ENCODE peak calls at places on chromosome 19, in four cellular contexts. One of them, this sample, is unnamed.

GRCh38 chr19:7492142-7493055 is 3.6 kb upstream of the PEX11G start:
- DNase-seq in HFFc6: no peak
- DNase-seq in EH: peak; percentile 54
- DNase-seq in NCI-H2107: no peak
- DNase-seq in this sample: no peak

GRCh38 chr19:47375694-47376588 is 26.8 kb downstream of the DHX34 start:
- DNase-seq in EH: no peak
- DNase-seq in HFFc6: no peak
- DNase-seq in NCI-H2107: no peak
- DNase-seq in this sample: no peak

GRCh38 chr19:29858000-29858596 is 46.3 kb downstream of the CCNE1 start:
- DNase-seq in HFFc6: no peak
- DNase-seq in EH: peak; percentile 18
- DNase-seq in NCI-H2107: no peak
- DNase-seq in this sample: peak; percentile 84

GRCh38 chr19:37855098-37855497 is 51.3 kb downstream of the WDR87 start:
- DNase-seq in EH: no peak
- DNase-seq in HFFc6: no peak
- DNase-seq in NCI-H2107: no peak
- DNase-seq in this sample: no peak

GRCh38 chr19:57282011-57282636 is 1.8 kb downstream of the ZNF460 start:
- DNase-seq in HFFc6: no peak
- DNase-seq in EH: no peak
- DNase-seq in NCI-H2107: no peak
- DNase-seq in this sample: no peak

GRCh38 chr19:29810504-29810871 is 1.3 kb upstream of the CCNE1 start:
- DNase-seq in HFFc6: peak; percentile 12
- DNase-seq in EH: peak; percentile 23
- DNase-seq in NCI-H2107: no peak
- DNase-seq in this sample: no peak

GRCh38 chr19:13262450-13262849 is 112.2 kb downstream of the IER2 start:
- DNase-seq in HFFc6: peak; percentile 58
- DNase-seq in NCI-H2107: no peak
- DNase-seq in EH: peak; percentile 67
- DNase-seq in this sample: no peak

GRCh38 chr19:27733551-27734266 is 1479.2 kb downstream of the UQCRFS1 start:
- DNase-seq in HFFc6: no peak
- DNase-seq in NCI-H2107: no peak
- DNase-seq in EH: no peak
- DNase-seq in this sample: no peak

GRCh38 chr19:10450853-10451609 is 30.7 kb downstream of the PDE4A start:
- DNase-seq in EH: peak; percentile 9
- DNase-seq in NCI-H2107: no peak
- DNase-seq in HFFc6: no peak
- DNase-seq in this sample: peak; percentile 94

GRCh38 chr19:52602931-52603330 is 32.8 kb downstream of the ZNF701 start:
- DNase-seq in EH: no peak
- DNase-seq in NCI-H2107: no peak
- DNase-seq in HFFc6: no peak
- DNase-seq in this sample: no peak

GRCh38 chr19:19444694-19445155 is 39.2 kb downstream of the GATAD2A start:
- DNase-seq in HFFc6: peak; percentile 35
- DNase-seq in EH: peak; percentile 74
- DNase-seq in NCI-H2107: no peak
- DNase-seq in this sample: no peak

GRCh38 chr19:49863935-49864320 is 3.4 kb downstream of the PNKP start:
- DNase-seq in HFFc6: no peak
- DNase-seq in EH: no peak
- DNase-seq in NCI-H2107: no peak
- DNase-seq in this sample: no peak

GRCh38 chr19:51690359-51691121 is 2.6 kb upstream of the SPACA6 start:
- DNase-seq in EH: peak; percentile 74
- DNase-seq in NCI-H2107: peak; percentile 64
- DNase-seq in HFFc6: peak; percentile 55
- DNase-seq in this sample: peak; percentile 83

GRCh38 chr19:5361407-5361806 is 20.8 kb upstream of the PTPRS start:
- DNase-seq in EH: no peak
- DNase-seq in HFFc6: no peak
- DNase-seq in NCI-H2107: no peak
- DNase-seq in this sample: no peak

GRCh38 chr19:5713228-5713627 is 6.7 kb downstream of the LONP1 start:
- DNase-seq in NCI-H2107: no peak
- DNase-seq in EH: no peak
- DNase-seq in HFFc6: no peak
- DNase-seq in this sample: no peak

GRCh38 chr19:50465986-50466771 is 10.1 kb upstream of the EMC10 start:
- DNase-seq in EH: peak; percentile 25
- DNase-seq in NCI-H2107: no peak
- DNase-seq in HFFc6: peak; percentile 8
- DNase-seq in this sample: peak; percentile 89

GRCh38 chr19:40607311-40607871 is 6.2 kb downstream of the LTBP4 start:
- DNase-seq in EH: no peak
- DNase-seq in HFFc6: no peak
- DNase-seq in NCI-H2107: no peak
- DNase-seq in this sample: peak; percentile 41

GRCh38 chr19:8161135-8161646 is 11.8 kb upstream of the FBN3 start:
- DNase-seq in NCI-H2107: peak; percentile 62
- DNase-seq in HFFc6: no peak
- DNase-seq in EH: peak; percentile 42
- DNase-seq in this sample: peak; percentile 74

GRCh38 chr19:3392480-3392879 is 26.1 kb downstream of the NFIC start:
- DNase-seq in NCI-H2107: no peak
- DNase-seq in HFFc6: no peak
- DNase-seq in EH: no peak
- DNase-seq in this sample: no peak

GRCh38 chr19:35925501-35925900 is 10.7 kb upstream of the LRFN3 start:
- DNase-seq in NCI-H2107: no peak
- DNase-seq in EH: no peak
- DNase-seq in HFFc6: no peak
- DNase-seq in this sample: no peak

GRCh38 chr19:45814851-45815481 is at the start of gene RSPH6A:
- DNase-seq in HFFc6: no peak
- DNase-seq in NCI-H2107: no peak
- DNase-seq in EH: no peak
- DNase-seq in this sample: peak; percentile 68

GRCh38 chr19:53865523-53865917 is 2.2 kb upstream of the MYADM start:
- DNase-seq in EH: no peak
- DNase-seq in NCI-H2107: no peak
- DNase-seq in HFFc6: no peak
- DNase-seq in this sample: no peak

GRCh38 chr19:18861235-18861634 is 29.5 kb downstream of the UPF1 start:
- DNase-seq in NCI-H2107: no peak
- DNase-seq in HFFc6: no peak
- DNase-seq in EH: no peak
- DNase-seq in this sample: no peak

GRCh38 chr19:44576843-44577565 is 36.4 kb upstream of the IGSF23 start:
- DNase-seq in EH: peak; percentile 50
- DNase-seq in NCI-H2107: peak; percentile 16
- DNase-seq in HFFc6: peak; percentile 9
- DNase-seq in this sample: peak; percentile 70

GRCh38 chr19:47253467-47253881 is 2.9 kb upstream of the CCDC9 start:
- DNase-seq in HFFc6: peak; percentile 83
- DNase-seq in NCI-H2107: no peak
- DNase-seq in EH: peak; percentile 95
- DNase-seq in this sample: no peak

GRCh38 chr19:10653732-10654609 is at the start of gene ILF3:
- DNase-seq in EH: peak; percentile 100
- DNase-seq in HFFc6: peak; percentile 100
- DNase-seq in NCI-H2107: peak; percentile 99
- DNase-seq in this sample: peak; percentile 100

GRCh38 chr19:50820549-50821247 is 2.9 kb downstream of the KLK1 start:
- DNase-seq in HFFc6: no peak
- DNase-seq in EH: no peak
- DNase-seq in NCI-H2107: no peak
- DNase-seq in this sample: peak; percentile 67

GRCh38 chr19:53824134-53824611 is at the start of gene NLRP12:
- DNase-seq in HFFc6: no peak
- DNase-seq in NCI-H2107: no peak
- DNase-seq in EH: no peak
- DNase-seq in this sample: no peak

GRCh38 chr19:1073063-1073955 is 6.3 kb downstream of the ARHGAP45 start:
- DNase-seq in NCI-H2107: no peak
- DNase-seq in EH: no peak
- DNase-seq in HFFc6: no peak
- DNase-seq in this sample: no peak

GRCh38 chr19:310141-310651 is 19.0 kb upstream of the PLPP2 start:
- DNase-seq in HFFc6: no peak
- DNase-seq in EH: no peak
- DNase-seq in NCI-H2107: no peak
- DNase-seq in this sample: no peak

GRCh38 chr19:6127716-6128335 is 7.6 kb upstream of the ACSBG2 start:
- DNase-seq in NCI-H2107: no peak
- DNase-seq in HFFc6: peak; percentile 28
- DNase-seq in EH: no peak
- DNase-seq in this sample: no peak

GRCh38 chr19:10111405-10111811 is at the start of gene P2RY11:
- DNase-seq in EH: no peak
- DNase-seq in NCI-H2107: no peak
- DNase-seq in HFFc6: no peak
- DNase-seq in this sample: no peak

GRCh38 chr19:32018014-32018413 is 327.4 kb upstream of the ZNF507 start:
- DNase-seq in NCI-H2107: no peak
- DNase-seq in EH: no peak
- DNase-seq in HFFc6: no peak
- DNase-seq in this sample: no peak

GRCh38 chr19:16001481-16002312 is 52.9 kb downstream of the OR10H4 start:
- DNase-seq in EH: peak; percentile 73
- DNase-seq in NCI-H2107: no peak
- DNase-seq in HFFc6: peak; percentile 43
- DNase-seq in this sample: no peak

GRCh38 chr19:52115526-52116053 is 20.0 kb upstream of the ZNF841 start:
- DNase-seq in EH: no peak
- DNase-seq in HFFc6: no peak
- DNase-seq in NCI-H2107: no peak
- DNase-seq in this sample: no peak

GRCh38 chr19:35901055-35901644 is 810 bp upstream of the NFKBID start:
- DNase-seq in EH: peak; percentile 88
- DNase-seq in NCI-H2107: no peak
- DNase-seq in HFFc6: peak; percentile 79
- DNase-seq in this sample: no peak

GRCh38 chr19:13597625-13598024 is 91.3 kb upstream of the CACNA1A start:
- DNase-seq in NCI-H2107: peak; percentile 50
- DNase-seq in EH: peak; percentile 75
- DNase-seq in HFFc6: peak; percentile 57
- DNase-seq in this sample: peak; percentile 60

This sample was measured in H9.